ENCODE peak calls at places on chromosomes 2 and 18, in five cellular contexts. R is COR-L47, E is NCI-H2081 treated with DMSO at 0.1 percent for 48 hours, D is NCI-H69, P is esophagus squamous epithelium. F is an unnamed sample.

GRCh38 chr2:45720210-45720609 is 68.7 kb downstream of the PRKCE start:
- DNase-seq in P (no peak), R (no peak), E (no peak), D (no peak), F (no peak)

GRCh38 chr2:170408461-170409163 is 230.7 kb downstream of the MYO3B start:
- DNase-seq in E (no peak), D (peak; percentile 45), P (no peak), R (no peak), F (no peak)

GRCh38 chr2:128389521-128389920 is 70.9 kb upstream of the HS6ST1 start:
- DNase-seq in P (no peak), R (no peak), E (no peak), D (no peak), F (no peak)

GRCh38 chr2:106996136-106996769 is 110.3 kb upstream of the ST6GAL2 start:
- DNase-seq in P (no peak), E (peak; percentile 31), D (peak; percentile 64), R (peak; percentile 59), F (no peak)

GRCh38 chr18:33781429-33781828 is 203.4 kb downstream of the ASXL3 start:
- DNase-seq in E (no peak), R (peak; percentile 53), D (peak; percentile 94), P (no peak), F (no peak)

GRCh38 chr2:149226790-149227189 is 103.6 kb upstream of the LYPD6 start:
- DNase-seq in D (no peak), R (no peak), E (no peak), P (no peak), F (no peak)

GRCh38 chr18:75167137-75167536 is 41.8 kb downstream of the PTGR3 start:
- DNase-seq in R (no peak), D (no peak), E (no peak), P (no peak), F (no peak)

GRCh38 chr2:144950874-144951560 is 431.1 kb upstream of the ZEB2 start:
- DNase-seq in P (no peak), R (no peak), D (no peak), E (no peak), F (no peak)

GRCh38 chr2:61950571-61951315 is 45.3 kb downstream of the COMMD1 start:
- DNase-seq in P (no peak), D (no peak), E (no peak), R (no peak), F (no peak)

GRCh38 chr2:63051795-63052333 is 1.2 kb downstream of the OTX1 start:
- DNase-seq in R (no peak), D (no peak), P (no peak), E (no peak), F (no peak)

GRCh38 chr2:74890711-74891110 is 56.8 kb downstream of the HK2 start:
- DNase-seq in P (no peak), D (no peak), R (no peak), E (no peak), F (no peak)

GRCh38 chr2:174778479-174778962 is 14.2 kb upstream of the CHRNA1 start:
- DNase-seq in R (no peak), D (no peak), P (no peak), E (no peak), F (peak; percentile 63)

GRCh38 chr18:49898421-49898820 is 85.1 kb upstream of the ACAA2 start:
- DNase-seq in E (no peak), D (no peak), P (no peak), R (no peak), F (peak; percentile 52)

GRCh38 chr2:103960126-103960508 is 893.8 kb upstream of the POU3F3 start:
- DNase-seq in E (no peak), P (no peak), R (no peak), D (no peak), F (no peak)

GRCh38 chr2:157052685-157053224 is 204.8 kb upstream of the GALNT5 start:
- DNase-seq in D (no peak), R (no peak), P (no peak), E (no peak), F (peak; percentile 43)

GRCh38 chr2:164617466-164617865 is 3.8 kb downstream of the GRB14 start:
- DNase-seq in E (no peak), D (no peak), R (no peak), P (no peak), F (no peak)

GRCh38 chr2:183038341-183039300 is at the start of gene NCKAP1:
- DNase-seq in P (peak; percentile 17), E (no peak), R (peak; percentile 82), D (peak; percentile 86), F (peak; percentile 91)

GRCh38 chr18:79404567-79404910 is 8.8 kb downstream of the NFATC1 start:
- DNase-seq in D (peak; percentile 62), E (no peak), P (no peak), R (no peak), F (no peak)

GRCh38 chr2:28650261-28650584 is 101.4 kb upstream of the PPP1CB start:
- DNase-seq in P (no peak), E (no peak), D (no peak), R (no peak), F (no peak)

GRCh38 chr18:46418657-46419260 is 238.3 kb downstream of the LOXHD1 start:
- DNase-seq in D (no peak), P (no peak), E (no peak), R (no peak), F (peak; percentile 76)

GRCh38 chr2:10269711-10270610 is 32.7 kb upstream of the HPCAL1 start:
- DNase-seq in E (no peak), D (no peak), R (no peak), P (no peak), F (no peak)

GRCh38 chr2:26768759-26769500 is 4.8 kb downstream of the SLC35F6 start:
- DNase-seq in D (no peak), R (no peak), E (no peak), P (peak; percentile 30), F (peak; percentile 61)

GRCh38 chr18:63292844-63293683 is 26.5 kb downstream of the BCL2 start:
- DNase-seq in D (no peak), E (no peak), R (no peak), P (peak; percentile 7), F (no peak)

GRCh38 chr2:219002395-219003266 is 9.4 kb upstream of the CRYBA2 start:
- DNase-seq in R (peak; percentile 64), E (peak; percentile 38), P (no peak), D (peak; percentile 91), F (no peak)

GRCh38 chr2:12714391-12715221 is 2.1 kb upstream of the TRIB2 start:
- DNase-seq in R (no peak), P (no peak), D (no peak), E (no peak), F (peak; percentile 90)

GRCh38 chr2:65551528-65551927 is 119.1 kb upstream of the SPRED2 start:
- DNase-seq in P (no peak), R (no peak), D (no peak), E (no peak), F (no peak)

GRCh38 chr2:79090678-79091077 is 2.9 kb upstream of the REG1B start:
- DNase-seq in D (no peak), R (no peak), P (no peak), E (no peak), F (no peak)

GRCh38 chr2:19031642-19032041 is 326.8 kb downstream of the OSR1 start:
- DNase-seq in E (no peak), P (no peak), D (no peak), R (no peak), F (no peak)

GRCh38 chr2:181106229-181106628 is 125.8 kb downstream of the UBE2E3 start:
- DNase-seq in P (no peak), R (peak; percentile 15), E (no peak), D (peak; percentile 72), F (no peak)

GRCh38 chr2:169109502-169110409 is 40.4 kb downstream of the DHRS9 start:
- DNase-seq in P (no peak), R (peak; percentile 59), D (peak; percentile 76), E (peak; percentile 4), F (peak; percentile 77)

GRCh38 chr2:16726147-16726546 is 60.5 kb upstream of the CYRIA start:
- DNase-seq in R (no peak), E (no peak), D (no peak), P (no peak), F (no peak)

GRCh38 chr2:210172219-210172575 is 988 bp upstream of the KANSL1L start:
- DNase-seq in R (no peak), E (no peak), P (no peak), D (peak; percentile 50), F (no peak)

GRCh38 chr2:66899109-66899508 is 464.2 kb downstream of the MEIS1 start:
- DNase-seq in E (no peak), D (no peak), P (no peak), R (no peak), F (no peak)

GRCh38 chr2:121095257-121096080 is 189.5 kb downstream of the TFCP2L1 start:
- DNase-seq in R (peak; percentile 84), P (no peak), D (peak; percentile 81), E (no peak), F (peak; percentile 70)

GRCh38 chr2:88753833-88754584 is 62.5 kb downstream of the RPIA start:
- DNase-seq in E (no peak), D (no peak), P (no peak), R (no peak), F (no peak)

GRCh38 chr2:149375801-149376349 is 45.5 kb downstream of the LYPD6 start:
- DNase-seq in D (no peak), E (no peak), P (no peak), R (no peak), F (no peak)

GRCh38 chr2:181178823-181179412 is 198.5 kb downstream of the UBE2E3 start:
- DNase-seq in P (no peak), D (peak; percentile 20), E (no peak), R (peak; percentile 1), F (no peak)

GRCh38 chr2:170715932-170716777 is 1.0 kb downstream of the SP5 start:
- DNase-seq in P (no peak), R (no peak), D (peak; percentile 48), E (no peak), F (no peak)

GRCh38 chr2:234823877-234824376 is 127.9 kb upstream of the SH3BP4 start:
- DNase-seq in P (no peak), R (no peak), E (no peak), D (peak; percentile 69), F (peak; percentile 88)

F was measured in SJSA1.